ENCODE peak calls at places on chromosomes 13 and 19, in six cellular contexts. One of them, this sample, is unnamed.

GRCh38 chr13:28955264-28955966 is 135.3 kb downstream of the MTUS2 start:
- DNase-seq in IMR-90: no peak
- DNase-seq in K562: no peak
- DNase-seq in A549: no peak
- DNase-seq in H1: no peak
- DNase-seq in GM12878: no peak
- DNase-seq in this sample: no peak

GRCh38 chr13:93476175-93476574 is 249.6 kb downstream of the GPC6 start:
- DNase-seq in A549: no peak
- DNase-seq in K562: no peak
- DNase-seq in GM12878: no peak
- DNase-seq in IMR-90: peak; percentile 91
- DNase-seq in H1: no peak
- DNase-seq in this sample: no peak

GRCh38 chr19:36574762-36575161 is 1.7 kb upstream of the ZNF529 start:
- DNase-seq in IMR-90: no peak
- DNase-seq in K562: no peak
- DNase-seq in A549: no peak
- DNase-seq in GM12878: no peak
- DNase-seq in H1: no peak
- DNase-seq in this sample: no peak

GRCh38 chr19:33503791-33504444 is 17.7 kb downstream of the PEPD start:
- DNase-seq in A549: no peak
- DNase-seq in K562: no peak
- DNase-seq in IMR-90: no peak
- DNase-seq in GM12878: no peak
- DNase-seq in H1: no peak
- DNase-seq in this sample: no peak

GRCh38 chr13:113064534-113065405 is 40.8 kb upstream of the F7 start:
- DNase-seq in H1: no peak
- DNase-seq in GM12878: no peak
- DNase-seq in A549: peak; percentile 7
- DNase-seq in IMR-90: peak; percentile 60
- DNase-seq in K562: peak; percentile 53
- DNase-seq in this sample: peak; percentile 56

GRCh38 chr13:89066868-89067466 is 1395.8 kb downstream of the SLITRK5 start:
- DNase-seq in H1: no peak
- DNase-seq in IMR-90: peak; percentile 0
- DNase-seq in GM12878: no peak
- DNase-seq in A549: peak; percentile 0
- DNase-seq in K562: no peak
- DNase-seq in this sample: peak; percentile 38

GRCh38 chr19:49014870-49015255 is 2.0 kb downstream of the LHB start:
- DNase-seq in IMR-90: no peak
- DNase-seq in GM12878: no peak
- DNase-seq in K562: no peak
- DNase-seq in H1: no peak
- DNase-seq in A549: no peak
- DNase-seq in this sample: no peak

GRCh38 chr19:19606021-19606420 is 12.5 kb downstream of the PBX4 start:
- DNase-seq in IMR-90: peak; percentile 10
- DNase-seq in A549: no peak
- DNase-seq in K562: no peak
- DNase-seq in H1: no peak
- DNase-seq in GM12878: no peak
- DNase-seq in this sample: peak; percentile 82

GRCh38 chr19:12984683-12985048 is 10.6 kb upstream of the NFIX start:
- DNase-seq in GM12878: no peak
- DNase-seq in H1: no peak
- DNase-seq in A549: no peak
- DNase-seq in K562: no peak
- DNase-seq in IMR-90: no peak
- DNase-seq in this sample: no peak

GRCh38 chr13:73901324-73902068 is 232.7 kb downstream of the KLF12 start:
- DNase-seq in K562: no peak
- DNase-seq in A549: no peak
- DNase-seq in H1: no peak
- DNase-seq in IMR-90: no peak
- DNase-seq in GM12878: no peak
- DNase-seq in this sample: no peak

GRCh38 chr19:21474671-21475181 is 30.7 kb upstream of the ZNF429 start:
- DNase-seq in K562: no peak
- DNase-seq in GM12878: no peak
- DNase-seq in H1: peak; percentile 84
- DNase-seq in IMR-90: peak; percentile 31
- DNase-seq in A549: no peak
- DNase-seq in this sample: no peak

GRCh38 chr13:30253830-30254229 is 53.5 kb downstream of the KATNAL1 start:
- DNase-seq in IMR-90: no peak
- DNase-seq in A549: no peak
- DNase-seq in K562: no peak
- DNase-seq in GM12878: no peak
- DNase-seq in H1: no peak
- DNase-seq in this sample: no peak

GRCh38 chr13:49248433-49249002 is 793 bp downstream of the CDADC1 start:
- DNase-seq in IMR-90: peak; percentile 29
- DNase-seq in K562: no peak
- DNase-seq in H1: no peak
- DNase-seq in A549: peak; percentile 3
- DNase-seq in GM12878: no peak
- DNase-seq in this sample: no peak

GRCh38 chr13:39417131-39417530 is 185.9 kb downstream of the LHFPL6 start:
- DNase-seq in A549: no peak
- DNase-seq in GM12878: no peak
- DNase-seq in IMR-90: no peak
- DNase-seq in K562: no peak
- DNase-seq in H1: no peak
- DNase-seq in this sample: no peak

GRCh38 chr19:29952127-29952526 is 10.1 kb downstream of the URI1 start:
- DNase-seq in IMR-90: no peak
- DNase-seq in H1: no peak
- DNase-seq in GM12878: no peak
- DNase-seq in A549: no peak
- DNase-seq in K562: no peak
- DNase-seq in this sample: no peak

GRCh38 chr19:15015946-15016542 is 33.2 kb upstream of the CASP14 start:
- DNase-seq in A549: no peak
- DNase-seq in GM12878: no peak
- DNase-seq in K562: peak; percentile 61
- DNase-seq in IMR-90: no peak
- DNase-seq in H1: no peak
- DNase-seq in this sample: no peak

GRCh38 chr13:60019119-60019993 is 144.4 kb downstream of the DIAPH3 start:
- DNase-seq in IMR-90: peak; percentile 40
- DNase-seq in A549: no peak
- DNase-seq in H1: no peak
- DNase-seq in K562: no peak
- DNase-seq in GM12878: peak; percentile 17
- DNase-seq in this sample: no peak

GRCh38 chr19:31592456-31592855 is 243.2 kb upstream of the TSHZ3 start:
- DNase-seq in GM12878: no peak
- DNase-seq in A549: no peak
- DNase-seq in H1: no peak
- DNase-seq in IMR-90: no peak
- DNase-seq in K562: no peak
- DNase-seq in this sample: no peak

GRCh38 chr19:33274663-33275558 is 27.4 kb downstream of the CEBPA start:
- DNase-seq in K562: no peak
- DNase-seq in GM12878: no peak
- DNase-seq in H1: no peak
- DNase-seq in A549: no peak
- DNase-seq in IMR-90: no peak
- DNase-seq in this sample: no peak

GRCh38 chr13:50715402-50716146 is 127.9 kb downstream of the DLEU7 start:
- DNase-seq in IMR-90: no peak
- DNase-seq in K562: no peak
- DNase-seq in H1: no peak
- DNase-seq in A549: no peak
- DNase-seq in GM12878: no peak
- DNase-seq in this sample: no peak

GRCh38 chr13:84433024-84433423 is 550.8 kb upstream of the SLITRK1 start:
- DNase-seq in H1: no peak
- DNase-seq in GM12878: no peak
- DNase-seq in K562: no peak
- DNase-seq in A549: no peak
- DNase-seq in IMR-90: peak; percentile 83
- DNase-seq in this sample: no peak

GRCh38 chr19:50377051-50377441 is 789 bp downstream of the NR1H2 start:
- DNase-seq in A549: peak; percentile 55
- DNase-seq in IMR-90: no peak
- DNase-seq in GM12878: no peak
- DNase-seq in H1: no peak
- DNase-seq in K562: peak; percentile 73
- DNase-seq in this sample: peak; percentile 58

GRCh38 chr13:40960721-40961120 is 58.4 kb downstream of the ELF1 start:
- DNase-seq in A549: no peak
- DNase-seq in H1: no peak
- DNase-seq in K562: no peak
- DNase-seq in IMR-90: no peak
- DNase-seq in GM12878: no peak
- DNase-seq in this sample: no peak

GRCh38 chr13:40958655-40959054 is 60.5 kb downstream of the ELF1 start:
- DNase-seq in A549: no peak
- DNase-seq in GM12878: no peak
- DNase-seq in K562: no peak
- DNase-seq in IMR-90: no peak
- DNase-seq in H1: no peak
- DNase-seq in this sample: no peak

GRCh38 chr13:40961826-40962225 is 57.3 kb downstream of the ELF1 start:
- DNase-seq in K562: no peak
- DNase-seq in H1: no peak
- DNase-seq in A549: no peak
- DNase-seq in GM12878: no peak
- DNase-seq in IMR-90: no peak
- DNase-seq in this sample: no peak

GRCh38 chr13:40963927-40964326 is 55.2 kb downstream of the ELF1 start:
- DNase-seq in K562: peak; percentile 18
- DNase-seq in IMR-90: peak; percentile 66
- DNase-seq in GM12878: no peak
- DNase-seq in H1: no peak
- DNase-seq in A549: peak; percentile 12
- DNase-seq in this sample: peak; percentile 45

DNA sequence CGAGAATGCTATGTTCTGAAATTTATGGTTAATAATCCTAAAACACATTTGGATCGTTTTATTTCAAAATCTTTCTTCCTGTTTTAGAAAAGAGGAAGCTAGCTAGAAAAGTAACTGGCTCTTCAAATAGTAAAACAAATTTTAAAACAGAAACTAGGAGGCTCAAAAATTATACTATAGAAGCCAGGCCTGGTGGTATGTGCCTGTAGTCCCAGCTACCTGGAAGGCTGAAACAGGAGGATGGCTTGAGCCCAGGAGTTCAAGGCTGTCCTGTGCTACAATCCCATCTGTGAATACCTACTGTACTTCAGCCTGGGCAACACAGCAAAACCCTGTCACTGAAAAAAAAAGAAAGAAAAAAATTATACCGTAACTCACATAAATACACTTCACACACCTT is 57.9 kb downstream of the ELF1 start:
- DNase-seq in K562: no peak
- DNase-seq in IMR-90: no peak
- DNase-seq in GM12878: no peak
- DNase-seq in H1: no peak
- DNase-seq in A549: no peak
- DNase-seq in this sample: no peak
- TF ChIP-seq CEBPB in K562: no peak
- TF ChIP-seq CEBPB in IMR-90: no peak
- TF ChIP-seq CEBPB in GM12878: no peak
- TF ChIP-seq CEBPB in H1: no peak
- TF ChIP-seq CEBPB in A549: no peak
- TF ChIP-seq CEBPB in this sample: no peak

GRCh38 chr13:27826379-27827353 is 34.4 kb downstream of the GSX1 start:
- DNase-seq in GM12878: peak; percentile 12
- DNase-seq in IMR-90: peak; percentile 81
- DNase-seq in H1: peak; percentile 78
- DNase-seq in K562: peak; percentile 70
- DNase-seq in A549: peak; percentile 66
- DNase-seq in this sample: peak; percentile 84
- TF ChIP-seq CEBPB in GM12878: no peak
- TF ChIP-seq CEBPB in IMR-90: no peak
- TF ChIP-seq CEBPB in H1: no peak
- TF ChIP-seq CEBPB in K562: no peak
- TF ChIP-seq CEBPB in A549: no peak
- TF ChIP-seq CEBPB in this sample: no peak

GRCh38 chr13:98461525-98462240 is 115.2 kb downstream of the STK24 start:
- DNase-seq in IMR-90: no peak
- DNase-seq in K562: no peak
- DNase-seq in A549: no peak
- DNase-seq in H1: no peak
- DNase-seq in GM12878: no peak
- DNase-seq in this sample: no peak
- TF ChIP-seq CEBPB in IMR-90: no peak
- TF ChIP-seq CEBPB in K562: no peak
- TF ChIP-seq CEBPB in A549: no peak
- TF ChIP-seq CEBPB in H1: no peak
- TF ChIP-seq CEBPB in GM12878: no peak
- TF ChIP-seq CEBPB in this sample: no peak

GRCh38 chr13:24106429-24106828 is 54.1 kb upstream of the SPATA13 start:
- DNase-seq in IMR-90: no peak
- DNase-seq in H1: no peak
- DNase-seq in K562: no peak
- DNase-seq in GM12878: no peak
- DNase-seq in A549: no peak
- DNase-seq in this sample: no peak

GRCh38 chr13:24104723-24105122 is 55.8 kb upstream of the SPATA13 start:
- DNase-seq in GM12878: no peak
- DNase-seq in K562: no peak
- DNase-seq in IMR-90: no peak
- DNase-seq in A549: no peak
- DNase-seq in H1: no peak
- DNase-seq in this sample: no peak

GRCh38 chr13:24108615-24108965 is 51.9 kb upstream of the SPATA13 start:
- DNase-seq in K562: no peak
- DNase-seq in GM12878: no peak
- DNase-seq in H1: no peak
- DNase-seq in A549: no peak
- DNase-seq in IMR-90: no peak
- DNase-seq in this sample: no peak

GRCh38 chr13:24110011-24110410 is 50.5 kb upstream of the SPATA13 start:
- DNase-seq in IMR-90: no peak
- DNase-seq in GM12878: no peak
- DNase-seq in K562: no peak
- DNase-seq in H1: no peak
- DNase-seq in A549: no peak
- DNase-seq in this sample: no peak

DNA sequence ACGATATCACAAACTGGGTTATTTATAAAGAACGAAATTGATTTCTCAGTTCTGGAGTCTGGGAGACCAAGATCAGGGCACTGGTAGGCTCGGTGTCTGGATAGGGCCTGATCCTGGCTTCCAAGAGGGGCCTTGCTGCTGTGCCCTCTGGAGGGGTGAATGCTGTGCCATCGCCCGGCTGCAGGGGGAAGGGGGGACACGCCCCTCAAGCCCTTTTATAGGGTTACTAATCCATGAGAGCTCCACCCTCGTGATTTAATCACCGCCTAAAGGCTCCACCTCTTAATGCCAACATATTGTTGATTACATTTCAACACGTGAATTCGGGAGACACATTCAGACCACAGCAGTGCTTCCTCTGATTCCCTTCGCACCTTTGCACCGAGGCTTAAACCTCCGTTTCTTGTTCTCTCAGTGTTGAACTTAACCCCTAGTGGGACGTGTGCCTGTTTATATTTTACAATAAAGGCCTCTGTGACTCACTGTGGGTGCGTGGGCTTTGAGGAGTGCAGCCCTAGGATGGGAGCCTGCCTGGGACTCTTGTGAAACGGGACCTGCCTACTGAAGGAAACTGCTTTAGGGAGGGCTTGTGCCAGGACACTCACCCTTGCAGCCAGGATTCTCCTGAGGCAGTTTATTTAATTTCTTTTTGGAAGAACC is 52.4 kb upstream of the SPATA13 start:
- DNase-seq in IMR-90: peak; percentile 74
- DNase-seq in H1: no peak
- DNase-seq in A549: no peak
- DNase-seq in GM12878: no peak
- DNase-seq in K562: no peak
- DNase-seq in this sample: no peak
- TF ChIP-seq CEBPB in IMR-90: peak; percentile 68
- TF ChIP-seq CEBPB in H1: no peak
- TF ChIP-seq CEBPB in A549: no peak
- TF ChIP-seq CEBPB in GM12878: no peak
- TF ChIP-seq CEBPB in K562: no peak
- TF ChIP-seq CEBPB in this sample: no peak